ENCODE peak calls at places on chromosome 16, in seven cellular contexts. One of them, this sample, is unnamed.

GRCh38 chr16:55323637-55324490 is at the start of gene IRX6:
- DNase-seq in GM12878: no peak
- DNase-seq in IMR-90: no peak
- DNase-seq in ascending aorta: no peak
- DNase-seq in heart left ventricle: peak
- DNase-seq in AG09319: no peak
- DNase-seq in right atrium auricular region: no peak
- DNase-seq in this sample: no peak

GRCh38 chr16:24748242-24748641 is 18.8 kb downstream of the TNRC6A start:
- DNase-seq in GM12878: no peak
- DNase-seq in IMR-90: peak
- DNase-seq in ascending aorta: peak
- DNase-seq in heart left ventricle: no peak
- DNase-seq in AG09319: no peak
- DNase-seq in right atrium auricular region: peak
- DNase-seq in this sample: peak

GRCh38 chr16:2029350-2029749 is 2.6 kb downstream of the NHERF2 start:
- DNase-seq in GM12878: no peak
- DNase-seq in IMR-90: no peak
- DNase-seq in ascending aorta: no peak
- DNase-seq in heart left ventricle: no peak
- DNase-seq in AG09319: no peak
- DNase-seq in right atrium auricular region: no peak
- DNase-seq in this sample: no peak

GRCh38 chr16:65684230-65684629 is 562.4 kb upstream of the CDH11 start:
- DNase-seq in GM12878: no peak
- DNase-seq in IMR-90: no peak
- DNase-seq in ascending aorta: no peak
- DNase-seq in heart left ventricle: no peak
- DNase-seq in AG09319: no peak
- DNase-seq in right atrium auricular region: no peak
- DNase-seq in this sample: no peak

GRCh38 chr16:81866820-81867440 is 87.8 kb downstream of the PLCG2 start:
- DNase-seq in GM12878: no peak
- DNase-seq in IMR-90: no peak
- DNase-seq in ascending aorta: peak
- DNase-seq in heart left ventricle: peak
- DNase-seq in AG09319: no peak
- DNase-seq in right atrium auricular region: peak
- DNase-seq in this sample: no peak

GRCh38 chr16:23491490-23492391 is 18.6 kb downstream of the GGA2 start:
- DNase-seq in GM12878: no peak
- DNase-seq in IMR-90: peak
- DNase-seq in ascending aorta: no peak
- DNase-seq in heart left ventricle: no peak
- DNase-seq in AG09319: no peak
- DNase-seq in right atrium auricular region: no peak
- DNase-seq in this sample: peak

GRCh38 chr16:66228791-66229190 is 137.7 kb upstream of the CDH5 start:
- DNase-seq in GM12878: no peak
- DNase-seq in IMR-90: peak
- DNase-seq in ascending aorta: no peak
- DNase-seq in heart left ventricle: no peak
- DNase-seq in AG09319: no peak
- DNase-seq in right atrium auricular region: no peak
- DNase-seq in this sample: no peak

GRCh38 chr16:56643080-56643778 is 4.8 kb downstream of the MT1A start:
- DNase-seq in GM12878: no peak
- DNase-seq in IMR-90: no peak
- DNase-seq in ascending aorta: peak
- DNase-seq in heart left ventricle: peak
- DNase-seq in AG09319: no peak
- DNase-seq in right atrium auricular region: peak
- DNase-seq in this sample: peak

GRCh38 chr16:82882249-82882648 is 255.5 kb downstream of the CDH13 start:
- DNase-seq in GM12878: no peak
- DNase-seq in IMR-90: no peak
- DNase-seq in ascending aorta: peak
- DNase-seq in heart left ventricle: peak
- DNase-seq in AG09319: no peak
- DNase-seq in right atrium auricular region: no peak
- DNase-seq in this sample: no peak

GRCh38 chr16:23953476-23953875 is 117.7 kb downstream of the PRKCB start:
- DNase-seq in GM12878: no peak
- DNase-seq in IMR-90: no peak
- DNase-seq in ascending aorta: no peak
- DNase-seq in heart left ventricle: no peak
- DNase-seq in AG09319: no peak
- DNase-seq in right atrium auricular region: no peak
- DNase-seq in this sample: no peak

GRCh38 chr16:70744366-70744765 is 56.6 kb downstream of the VAC14 start:
- DNase-seq in GM12878: no peak
- DNase-seq in IMR-90: no peak
- DNase-seq in ascending aorta: no peak
- DNase-seq in heart left ventricle: no peak
- DNase-seq in AG09319: no peak
- DNase-seq in right atrium auricular region: no peak
- DNase-seq in this sample: no peak

GRCh38 chr16:86609115-86609514 is 30.8 kb downstream of the FOXL1 start:
- DNase-seq in GM12878: no peak
- DNase-seq in IMR-90: peak
- DNase-seq in ascending aorta: no peak
- DNase-seq in heart left ventricle: no peak
- DNase-seq in AG09319: peak
- DNase-seq in right atrium auricular region: no peak
- DNase-seq in this sample: peak

GRCh38 chr16:84751947-84752346 is 52.1 kb downstream of the USP10 start:
- DNase-seq in GM12878: peak
- DNase-seq in IMR-90: no peak
- DNase-seq in ascending aorta: no peak
- DNase-seq in heart left ventricle: no peak
- DNase-seq in AG09319: no peak
- DNase-seq in right atrium auricular region: peak
- DNase-seq in this sample: peak

GRCh38 chr16:4290236-4290830 is 17.5 kb upstream of the TFAP4 start:
- DNase-seq in GM12878: no peak
- DNase-seq in IMR-90: peak
- DNase-seq in ascending aorta: no peak
- DNase-seq in heart left ventricle: no peak
- DNase-seq in AG09319: no peak
- DNase-seq in right atrium auricular region: no peak
- DNase-seq in this sample: peak

GRCh38 chr16:84907575-84907974 is 87.8 kb downstream of the CRISPLD2 start:
- DNase-seq in GM12878: no peak
- DNase-seq in IMR-90: peak
- DNase-seq in ascending aorta: no peak
- DNase-seq in heart left ventricle: peak
- DNase-seq in AG09319: no peak
- DNase-seq in right atrium auricular region: peak
- DNase-seq in this sample: no peak

GRCh38 chr16:54847207-54847606 is 83.5 kb upstream of the IRX5 start:
- DNase-seq in GM12878: no peak
- DNase-seq in IMR-90: no peak
- DNase-seq in ascending aorta: no peak
- DNase-seq in heart left ventricle: no peak
- DNase-seq in AG09319: no peak
- DNase-seq in right atrium auricular region: no peak
- DNase-seq in this sample: no peak

GRCh38 chr16:10408824-10409381 is 23.0 kb downstream of the ATF7IP2 start:
- DNase-seq in GM12878: no peak
- DNase-seq in IMR-90: no peak
- DNase-seq in ascending aorta: no peak
- DNase-seq in heart left ventricle: no peak
- DNase-seq in AG09319: no peak
- DNase-seq in right atrium auricular region: no peak
- DNase-seq in this sample: no peak

GRCh38 chr16:4272114-4272954 is 489 bp downstream of the TFAP4 start:
- DNase-seq in GM12878: no peak
- DNase-seq in IMR-90: no peak
- DNase-seq in ascending aorta: peak
- DNase-seq in heart left ventricle: peak
- DNase-seq in AG09319: no peak
- DNase-seq in right atrium auricular region: no peak
- DNase-seq in this sample: no peak

GRCh38 chr16:19718624-19718965 is 524 bp downstream of the IQCK start:
- DNase-seq in GM12878: no peak
- DNase-seq in IMR-90: peak
- DNase-seq in ascending aorta: no peak
- DNase-seq in heart left ventricle: no peak
- DNase-seq in AG09319: no peak
- DNase-seq in right atrium auricular region: no peak
- DNase-seq in this sample: no peak

GRCh38 chr16:22627043-22627442 is 116.4 kb downstream of the NPIPB5 start:
- DNase-seq in GM12878: no peak
- DNase-seq in IMR-90: no peak
- DNase-seq in ascending aorta: peak
- DNase-seq in heart left ventricle: no peak
- DNase-seq in AG09319: no peak
- DNase-seq in right atrium auricular region: no peak
- DNase-seq in this sample: no peak

GRCh38 chr16:11674818-11675560 is 6.7 kb downstream of the SNN start:
- DNase-seq in GM12878: no peak
- DNase-seq in IMR-90: peak
- DNase-seq in ascending aorta: no peak
- DNase-seq in heart left ventricle: no peak
- DNase-seq in AG09319: no peak
- DNase-seq in right atrium auricular region: no peak
- DNase-seq in this sample: no peak

GRCh38 chr16:57871457-57871856 is 69.2 kb upstream of the KIFC3 start:
- DNase-seq in GM12878: no peak
- DNase-seq in IMR-90: peak
- DNase-seq in ascending aorta: no peak
- DNase-seq in heart left ventricle: no peak
- DNase-seq in AG09319: peak
- DNase-seq in right atrium auricular region: no peak
- DNase-seq in this sample: peak

GRCh38 chr16:58377932-58378331 is 14.3 kb upstream of the GINS3 start:
- DNase-seq in GM12878: no peak
- DNase-seq in IMR-90: no peak
- DNase-seq in ascending aorta: no peak
- DNase-seq in heart left ventricle: no peak
- DNase-seq in AG09319: no peak
- DNase-seq in right atrium auricular region: no peak
- DNase-seq in this sample: peak

GRCh38 chr16:86512860-86513470 is 2.6 kb downstream of the FOXF1 start:
- DNase-seq in GM12878: no peak
- DNase-seq in IMR-90: peak
- DNase-seq in ascending aorta: no peak
- DNase-seq in heart left ventricle: no peak
- DNase-seq in AG09319: no peak
- DNase-seq in right atrium auricular region: no peak
- DNase-seq in this sample: no peak

GRCh38 chr16:57906385-57907316 is 64.3 kb downstream of the CNGB1 start:
- DNase-seq in GM12878: no peak
- DNase-seq in IMR-90: no peak
- DNase-seq in ascending aorta: no peak
- DNase-seq in heart left ventricle: no peak
- DNase-seq in AG09319: no peak
- DNase-seq in right atrium auricular region: no peak
- DNase-seq in this sample: no peak

GRCh38 chr16:58490100-58490499 is 9.8 kb upstream of the NDRG4 start:
- DNase-seq in GM12878: no peak
- DNase-seq in IMR-90: no peak
- DNase-seq in ascending aorta: no peak
- DNase-seq in heart left ventricle: no peak
- DNase-seq in AG09319: no peak
- DNase-seq in right atrium auricular region: no peak
- DNase-seq in this sample: no peak

GRCh38 chr16:64455275-64455674 is 666.6 kb downstream of the CDH11 start:
- DNase-seq in GM12878: no peak
- DNase-seq in IMR-90: peak
- DNase-seq in ascending aorta: no peak
- DNase-seq in heart left ventricle: no peak
- DNase-seq in AG09319: no peak
- DNase-seq in right atrium auricular region: no peak
- DNase-seq in this sample: peak
- TF ChIP-seq CTCF in GM12878: no peak
- TF ChIP-seq CTCF in IMR-90: peak
- TF ChIP-seq CTCF in ascending aorta: no peak
- TF ChIP-seq CTCF in heart left ventricle: peak
- TF ChIP-seq CTCF in AG09319: peak
- TF ChIP-seq CTCF in right atrium auricular region: peak
- TF ChIP-seq CTCF in this sample: peak

GRCh38 chr16:67968440-67969285 is at the start of gene SLC12A4:
- DNase-seq in GM12878: no peak
- DNase-seq in IMR-90: peak
- DNase-seq in ascending aorta: peak
- DNase-seq in heart left ventricle: peak
- DNase-seq in AG09319: peak
- DNase-seq in right atrium auricular region: peak
- DNase-seq in this sample: peak
- TF ChIP-seq CTCF in GM12878: no peak
- TF ChIP-seq CTCF in IMR-90: no peak
- TF ChIP-seq CTCF in ascending aorta: no peak
- TF ChIP-seq CTCF in heart left ventricle: peak
- TF ChIP-seq CTCF in AG09319: no peak
- TF ChIP-seq CTCF in right atrium auricular region: peak
- TF ChIP-seq CTCF in this sample: no peak

GRCh38 chr16:50551243-50551642 is 3.0 kb downstream of the NKD1 start:
- DNase-seq in GM12878: no peak
- DNase-seq in IMR-90: no peak
- DNase-seq in ascending aorta: no peak
- DNase-seq in heart left ventricle: no peak
- DNase-seq in AG09319: no peak
- DNase-seq in right atrium auricular region: no peak
- DNase-seq in this sample: no peak

GRCh38 chr16:50550035-50550434 is 1.8 kb downstream of the NKD1 start:
- DNase-seq in GM12878: no peak
- DNase-seq in IMR-90: no peak
- DNase-seq in ascending aorta: peak
- DNase-seq in heart left ventricle: no peak
- DNase-seq in AG09319: no peak
- DNase-seq in right atrium auricular region: no peak
- DNase-seq in this sample: no peak

GRCh38 chr16:50553731-50554360 is 5.7 kb downstream of the NKD1 start:
- DNase-seq in GM12878: no peak
- DNase-seq in IMR-90: no peak
- DNase-seq in ascending aorta: no peak
- DNase-seq in heart left ventricle: no peak
- DNase-seq in AG09319: no peak
- DNase-seq in right atrium auricular region: no peak
- DNase-seq in this sample: no peak

GRCh38 chr16:50553182-50553710 is 5.0 kb downstream of the NKD1 start:
- DNase-seq in GM12878: no peak
- DNase-seq in IMR-90: no peak
- DNase-seq in ascending aorta: no peak
- DNase-seq in heart left ventricle: no peak
- DNase-seq in AG09319: no peak
- DNase-seq in right atrium auricular region: no peak
- DNase-seq in this sample: no peak

GRCh38 chr16:50552476-50553101 is 4.4 kb downstream of the NKD1 start:
- DNase-seq in GM12878: no peak
- DNase-seq in IMR-90: no peak
- DNase-seq in ascending aorta: no peak
- DNase-seq in heart left ventricle: no peak
- DNase-seq in AG09319: no peak
- DNase-seq in right atrium auricular region: no peak
- DNase-seq in this sample: no peak
- TF ChIP-seq CTCF in GM12878: no peak
- TF ChIP-seq CTCF in IMR-90: no peak
- TF ChIP-seq CTCF in ascending aorta: no peak
- TF ChIP-seq CTCF in heart left ventricle: no peak
- TF ChIP-seq CTCF in AG09319: no peak
- TF ChIP-seq CTCF in right atrium auricular region: no peak
- TF ChIP-seq CTCF in this sample: no peak

GRCh38 chr16:30977502-30977901 is 7.5 kb upstream of the HSD3B7 start:
- DNase-seq in GM12878: no peak
- DNase-seq in IMR-90: no peak
- DNase-seq in ascending aorta: no peak
- DNase-seq in heart left ventricle: no peak
- DNase-seq in AG09319: no peak
- DNase-seq in right atrium auricular region: no peak
- DNase-seq in this sample: no peak
- TF ChIP-seq CTCF in GM12878: peak
- TF ChIP-seq CTCF in IMR-90: peak
- TF ChIP-seq CTCF in ascending aorta: no peak
- TF ChIP-seq CTCF in heart left ventricle: no peak
- TF ChIP-seq CTCF in AG09319: peak
- TF ChIP-seq CTCF in right atrium auricular region: no peak
- TF ChIP-seq CTCF in this sample: peak

This sample was measured in HFFc6.